ENCODE peak calls at places on chromosome 10, in seven cellular contexts. K, Q, N, R, J, H and Y are unnamed samples. For H3K27me3, the result is how much of the 10 kb centered on the place peaks cover.

GRCh38 chr10:86439544-86439943 is 72.9 kb upstream of the GRID1 start:
- DNase-seq in K (peak), Q (peak), N (peak), R (no peak), J (peak), H (no peak), Y (no peak)

GRCh38 chr10:99433378-99434020 is 3.1 kb upstream of the GOT1 start:
- DNase-seq in K (no peak), Q (no peak), N (no peak), R (no peak), J (no peak), H (no peak), Y (no peak)

GRCh38 chr10:94411304-94411703 is 9.0 kb downstream of the TBC1D12 start:
- DNase-seq in K (no peak), Q (no peak), N (no peak), R (no peak), J (no peak), H (no peak), Y (no peak)

GRCh38 chr10:106513328-106513727 is 651.2 kb downstream of the SORCS1 start:
- DNase-seq in K (no peak), Q (no peak), N (no peak), R (no peak), J (no peak), H (no peak), Y (no peak)

GRCh38 chr10:93535293-93535692 is 31.2 kb upstream of the FFAR4 start:
- DNase-seq in K (no peak), Q (no peak), N (no peak), R (no peak), J (no peak), H (no peak), Y (no peak)

GRCh38 chr10:3995302-3996210 is 210.5 kb upstream of the KLF6 start:
- DNase-seq in K (no peak), Q (no peak), N (peak), R (no peak), J (no peak), H (no peak), Y (no peak)

GRCh38 chr10:18456984-18457383 is 194.4 kb downstream of the NSUN6 start:
- DNase-seq in K (no peak), Q (no peak), N (no peak), R (no peak), J (no peak), H (no peak), Y (no peak)

GRCh38 chr10:131131726-131132561 is 179.6 kb downstream of the TCERG1L start:
- DNase-seq in K (no peak), Q (no peak), N (no peak), R (no peak), J (peak), H (no peak), Y (peak)

GRCh38 chr10:6738464-6738824 is 158.4 kb upstream of the PRKCQ start:
- DNase-seq in K (no peak), Q (no peak), N (no peak), R (no peak), J (no peak), H (no peak), Y (no peak)

GRCh38 chr10:69438531-69439349 is 12.5 kb upstream of the TSPAN15 start:
- DNase-seq in K (peak), Q (no peak), N (no peak), R (no peak), J (no peak), H (no peak), Y (no peak)

GRCh38 chr10:115861864-115862263 is 411.1 kb downstream of the GFRA1 start:
- DNase-seq in K (no peak), Q (no peak), N (peak), R (no peak), J (no peak), H (no peak), Y (no peak)

GRCh38 chr10:35349389-35349915 is 13.1 kb downstream of the CCNY start:
- DNase-seq in K (no peak), Q (no peak), N (no peak), R (no peak), J (no peak), H (no peak), Y (no peak)

GRCh38 chr10:88660593-88660884 is 3.7 kb upstream of the LIPF start:
- DNase-seq in K (no peak), Q (no peak), N (no peak), R (no peak), J (no peak), H (no peak), Y (no peak)

GRCh38 chr10:79049931-79050895 is 18.6 kb upstream of the ZMIZ1 start:
- DNase-seq in K (no peak), Q (no peak), N (no peak), R (no peak), J (no peak), H (no peak), Y (peak)

GRCh38 chr10:79399242-79399831 is 46.1 kb downstream of the ZCCHC24 start:
- DNase-seq in K (peak), Q (peak), N (peak), R (peak), J (peak), H (no peak), Y (peak)

GRCh38 chr10:130990536-130990935 is 321.0 kb downstream of the TCERG1L start:
- DNase-seq in K (no peak), Q (no peak), N (no peak), R (no peak), J (no peak), H (no peak), Y (no peak)

GRCh38 chr10:804787-805634 is 115.5 kb upstream of the DIP2C start:
- DNase-seq in K (no peak), Q (no peak), N (no peak), R (no peak), J (no peak), H (no peak), Y (peak)

GRCh38 chr10:50431118-50431517 is 179.8 kb upstream of the ASAH2 start:
- DNase-seq in K (no peak), Q (no peak), N (no peak), R (no peak), J (no peak), H (no peak), Y (no peak)

GRCh38 chr10:16105082-16105481 is 244.8 kb upstream of the MINDY3 start:
- DNase-seq in K (no peak), Q (no peak), N (no peak), R (no peak), J (no peak), H (no peak), Y (no peak)

GRCh38 chr10:75243426-75243825 is 7.7 kb upstream of the COMTD1 start:
- DNase-seq in K (peak), Q (no peak), N (no peak), R (no peak), J (no peak), H (no peak), Y (no peak)

GRCh38 chr10:86153751-86154150 is 212.8 kb downstream of the GRID1 start:
- DNase-seq in K (no peak), Q (no peak), N (no peak), R (no peak), J (no peak), H (no peak), Y (no peak)

GRCh38 chr10:31090894-31091607 is 59.4 kb upstream of the ZNF438 start:
- DNase-seq in K (no peak), Q (no peak), N (no peak), R (no peak), J (no peak), H (no peak), Y (no peak)

GRCh38 chr10:115951242-115951641 is 321.8 kb downstream of the GFRA1 start:
- DNase-seq in K (no peak), Q (no peak), N (no peak), R (no peak), J (no peak), H (no peak), Y (no peak)

GRCh38 chr10:95236068-95236903 is 42.2 kb downstream of the ACSM6 start:
- DNase-seq in K (no peak), Q (no peak), N (peak), R (no peak), J (no peak), H (no peak), Y (no peak)

GRCh38 chr10:86663576-86664369 is 4.5 kb upstream of the LDB3 start:
- DNase-seq in K (no peak), Q (no peak), N (no peak), R (no peak), J (peak), H (no peak), Y (peak)

GRCh38 chr10:114100848-114101741 is 57.4 kb downstream of the ADRB1 start:
- DNase-seq in K (no peak), Q (no peak), N (no peak), R (no peak), J (peak), H (no peak), Y (peak)

GRCh38 chr10:71743866-71744265 is 24.3 kb upstream of the C10orf105 start:
- DNase-seq in K (no peak), Q (no peak), N (no peak), R (no peak), J (no peak), H (no peak), Y (no peak)

GRCh38 chr10:72158174-72158573 is 57.6 kb upstream of the ANAPC16 start:
- DNase-seq in K (no peak), Q (no peak), N (no peak), R (no peak), J (no peak), H (no peak), Y (no peak)

GRCh38 chr10:70677016-70677415 is 4.7 kb downstream of the ADAMTS14 start:
- DNase-seq in K (no peak), Q (no peak), N (no peak), R (no peak), J (no peak), H (no peak), Y (no peak)

GRCh38 chr10:60299390-60299778 is 90.3 kb downstream of the ANK3 start:
- DNase-seq in K (no peak), Q (no peak), N (no peak), R (no peak), J (no peak), H (no peak), Y (no peak)

GRCh38 chr10:9012312-9012711 is 957.8 kb downstream of the GATA3 start:
- DNase-seq in K (no peak), Q (no peak), N (peak), R (no peak), J (no peak), H (no peak), Y (no peak)

GRCh38 chr10:18229839-18230238 is 89.6 kb downstream of the CACNB2 start:
- DNase-seq in K (no peak), Q (no peak), N (no peak), R (no peak), J (no peak), H (no peak), Y (no peak)

GRCh38 chr10:65945071-65945470 is 980.8 kb upstream of the LRRTM3 start:
- DNase-seq in K (no peak), Q (no peak), N (no peak), R (no peak), J (no peak), H (no peak), Y (no peak)

GRCh38 chr10:103149991-103150622 is 43.0 kb downstream of the NT5C2 start:
- DNase-seq in K (no peak), Q (no peak), N (no peak), R (no peak), J (no peak), H (no peak), Y (no peak)

DNA sequence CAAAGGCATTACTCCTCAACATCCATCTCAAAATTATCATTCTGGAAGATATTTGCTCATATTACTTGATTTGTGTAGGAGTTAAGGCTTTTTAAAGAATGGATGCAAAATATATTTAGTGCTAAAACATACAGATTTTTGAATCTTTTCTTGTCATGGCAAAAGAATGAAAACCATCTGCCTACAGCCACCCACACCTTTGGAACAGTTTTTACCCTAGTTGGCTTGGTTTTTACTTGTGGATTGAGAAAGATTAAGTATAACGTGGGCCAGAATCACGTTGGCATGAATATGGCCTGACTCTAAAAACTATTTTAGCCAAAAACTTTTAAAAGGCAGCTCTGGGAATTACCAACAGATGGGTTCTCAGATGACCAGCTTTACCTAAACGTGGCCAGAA is 128.2 kb downstream of the SPAG6 start:
- DNase-seq in K (no peak), Q (no peak), N (no peak), R (no peak), J (no peak), H (no peak), Y (no peak)
- H3K27me3 ChIP-seq in K (half or more), Q (under half), N (under half), R (under half), J (under half), H (under half), Y (half or more)

GRCh38 chr10:27746364-27747095 is 911 bp upstream of the MKX start:
- DNase-seq in K (no peak), Q (no peak), N (no peak), R (no peak), J (no peak), H (no peak), Y (peak)
- H3K27me3 ChIP-seq in K (half or more), Q (under half), N (half or more), R (half or more), J (under half), H (under half), Y (half or more)

GRCh38 chr10:11906714-11907113 is 83.6 kb downstream of the PROSER2 start:
- DNase-seq in K (no peak), Q (no peak), N (no peak), R (no peak), J (no peak), H (no peak), Y (peak)
- H3K27me3 ChIP-seq in K (under half), Q (under half), N (under half), R (under half), J (under half), H (under half), Y (under half)

GRCh38 chr10:117541909-117542705 is 439 bp upstream of the EMX2 start:
- DNase-seq in K (no peak), Q (no peak), N (peak), R (peak), J (peak), H (no peak), Y (no peak)

GRCh38 chr10:117539903-117540639 is 2.5 kb upstream of the EMX2 start:
- DNase-seq in K (no peak), Q (no peak), N (no peak), R (no peak), J (no peak), H (no peak), Y (no peak)

GRCh38 chr10:117542706-117543244 is at the start of gene EMX2:
- DNase-seq in K (no peak), Q (no peak), N (no peak), R (no peak), J (no peak), H (no peak), Y (no peak)

GRCh38 chr10:117540640-117541404 is 1.7 kb upstream of the EMX2 start:
- DNase-seq in K (no peak), Q (no peak), N (no peak), R (no peak), J (no peak), H (no peak), Y (no peak)

GRCh38 chr10:117541405-117541908 is 1.1 kb upstream of the EMX2 start:
- DNase-seq in K (no peak), Q (no peak), N (peak), R (peak), J (no peak), H (no peak), Y (no peak)
- H3K27me3 ChIP-seq in K (half or more), Q (half or more), N (under half), R (half or more), J (under half), H (under half), Y (half or more)

GRCh38 chr10:132306951-132307751 is 599 bp downstream of the STK32C start:
- DNase-seq in K (peak), Q (no peak), N (no peak), R (no peak), J (peak), H (peak), Y (peak)
- H3K27me3 ChIP-seq in K (under half), Q (under half), N (under half), R (under half), J (under half), H (under half), Y (under half)

GRCh38 chr10:14142631-14143270 is 188.0 kb downstream of the FRMD4A start:
- DNase-seq in K (no peak), Q (no peak), N (no peak), R (no peak), J (no peak), H (no peak), Y (no peak)
- H3K27me3 ChIP-seq in K (under half), Q (under half), N (under half), R (under half), J (under half), H (under half), Y (under half)

GRCh38 chr10:121553861-121554264 is 44.4 kb downstream of the FGFR2 start:
- DNase-seq in K (peak), Q (no peak), N (peak), R (no peak), J (no peak), H (no peak), Y (peak)

GRCh38 chr10:121552746-121553145 is 45.5 kb downstream of the FGFR2 start:
- DNase-seq in K (no peak), Q (no peak), N (no peak), R (no peak), J (no peak), H (no peak), Y (no peak)

GRCh38 chr10:121551210-121551609 is 47.0 kb downstream of the FGFR2 start:
- DNase-seq in K (no peak), Q (no peak), N (no peak), R (no peak), J (no peak), H (no peak), Y (no peak)

GRCh38 chr10:121556448-121556847 is 41.8 kb downstream of the FGFR2 start:
- DNase-seq in K (no peak), Q (no peak), N (no peak), R (no peak), J (no peak), H (no peak), Y (no peak)

GRCh38 chr10:121553455-121553854 is 44.8 kb downstream of the FGFR2 start:
- DNase-seq in K (no peak), Q (no peak), N (peak), R (peak), J (no peak), H (no peak), Y (no peak)
- H3K27me3 ChIP-seq in K (under half), Q (under half), N (under half), R (under half), J (under half), H (under half), Y (under half)

GRCh38 chr10:123446449-123447156 is 219.6 kb upstream of the GPR26 start:
- DNase-seq in K (no peak), Q (no peak), N (no peak), R (no peak), J (no peak), H (no peak), Y (no peak)
- H3K27me3 ChIP-seq in K (under half), Q (under half), N (under half), R (under half), J (under half), H (under half), Y (under half)

GRCh38 chr10:123683865-123684264 is 17.7 kb downstream of the GPR26 start:
- DNase-seq in K (no peak), Q (no peak), N (no peak), R (no peak), J (no peak), H (no peak), Y (no peak)

GRCh38 chr10:123682477-123682876 is 16.3 kb downstream of the GPR26 start:
- DNase-seq in K (no peak), Q (no peak), N (no peak), R (no peak), J (no peak), H (no peak), Y (no peak)

GRCh38 chr10:123678376-123678775 is 12.2 kb downstream of the GPR26 start:
- DNase-seq in K (no peak), Q (no peak), N (no peak), R (no peak), J (no peak), H (no peak), Y (no peak)

GRCh38 chr10:123683459-123683858 is 17.3 kb downstream of the GPR26 start:
- DNase-seq in K (no peak), Q (no peak), N (no peak), R (no peak), J (no peak), H (no peak), Y (no peak)

DNA sequence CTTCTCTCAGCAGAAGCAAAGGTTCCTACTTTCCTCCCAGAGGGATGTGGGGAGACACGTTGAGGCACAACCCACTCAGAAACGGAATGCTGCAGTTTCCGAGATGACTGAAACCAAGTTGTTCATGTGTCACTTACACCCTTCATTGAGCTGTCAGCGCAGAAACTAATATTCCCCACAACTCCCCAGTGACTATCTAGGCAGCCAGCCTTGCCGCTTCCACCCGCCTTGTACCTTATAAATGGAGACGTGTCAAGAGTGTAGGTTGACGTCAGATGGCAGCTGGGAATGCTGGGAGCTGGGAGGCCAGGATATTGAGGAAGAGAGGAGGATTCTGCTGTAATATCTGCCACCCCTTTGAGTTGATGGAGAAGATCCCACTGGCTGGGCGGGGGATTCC is 15.1 kb downstream of the GPR26 start:
- DNase-seq in K (no peak), Q (no peak), N (no peak), R (no peak), J (no peak), H (no peak), Y (no peak)
- H3K27me3 ChIP-seq in K (under half), Q (under half), N (under half), R (under half), J (under half), H (under half), Y (under half)